ENCODE peak calls at places on chromosomes 11 and 22, in nine cellular contexts. O is neural crest cell, K is WERI-Rb-1, D is ovary, X is right lobe of liver, W is upper lobe of right lung, F is cardiac fibroblast, Q is mesothelial cell of epicardium, P is GM23338. H is an unnamed sample.

GRCh38 chr22:35330258-35330861 is 30.7 kb downstream of the TOM1 start:
- DNase-seq in O (no peak), K (no peak), D (peak; percentile 84), X (peak; percentile 84), W (peak; percentile 86), F (peak; percentile 94), Q (no peak), P (no peak), H (no peak)

GRCh38 chr11:2317354-2318050 is 15.7 kb downstream of the TSPAN32 start:
- DNase-seq in O (no peak), K (no peak), D (no peak), X (no peak), W (peak; percentile 53), F (no peak), Q (no peak), P (no peak), H (no peak)

GRCh38 chr22:20645954-20646353 is 128.0 kb upstream of the SERPIND1 start:
- DNase-seq in O (no peak), K (no peak), D (no peak), X (no peak), W (no peak), F (no peak), Q (no peak), P (no peak), H (no peak)

GRCh38 chr11:30919389-30920172 is 333.4 kb upstream of the MPPED2 start:
- DNase-seq in O (no peak), K (no peak), D (no peak), X (no peak), W (no peak), F (no peak), Q (no peak), P (no peak), H (no peak)

GRCh38 chr22:20418211-20418788 is 19.3 kb downstream of the SCARF2 start:
- DNase-seq in O (peak; percentile 69), K (peak; percentile 80), D (peak; percentile 89), X (peak; percentile 81), W (peak; percentile 92), F (peak; percentile 92), Q (no peak), P (peak; percentile 90), H (peak; percentile 55)

GRCh38 chr11:24271798-24272197 is 225.1 kb upstream of the LUZP2 start:
- DNase-seq in O (no peak), K (no peak), D (no peak), X (no peak), W (no peak), F (no peak), Q (no peak), P (no peak), H (no peak)

GRCh38 chr22:49462795-49463194 is 364.9 kb downstream of the BRD1 start:
- DNase-seq in O (no peak), K (no peak), D (no peak), X (no peak), W (no peak), F (no peak), Q (no peak), P (no peak), H (no peak)

GRCh38 chr11:96126917-96127595 is 203.1 kb upstream of the MTMR2 start:
- DNase-seq in O (no peak), K (no peak), D (no peak), X (no peak), W (no peak), F (no peak), Q (no peak), P (no peak), H (no peak)

GRCh38 chr11:113240389-113240788 is 74.0 kb upstream of the TTC12 start:
- DNase-seq in O (no peak), K (no peak), D (no peak), X (no peak), W (no peak), F (no peak), Q (no peak), P (no peak), H (no peak)

GRCh38 chr11:63237413-63237812 is 6.0 kb downstream of the SLC22A25 start:
- DNase-seq in O (no peak), K (no peak), D (no peak), X (no peak), W (no peak), F (no peak), Q (no peak), P (no peak), H (no peak)

GRCh38 chr11:118927554-118928107 is 1.9 kb upstream of the BCL9L start:
- DNase-seq in O (no peak), K (no peak), D (no peak), X (no peak), W (no peak), F (no peak), Q (no peak), P (no peak), H (no peak)

GRCh38 chr11:92557848-92558247 is 333.2 kb downstream of the FAT3 start:
- DNase-seq in O (no peak), K (no peak), D (no peak), X (no peak), W (no peak), F (no peak), Q (no peak), P (no peak), H (no peak)

GRCh38 chr11:59841514-59841913 is 3.8 kb downstream of the CBLIF start:
- DNase-seq in O (no peak), K (no peak), D (no peak), X (no peak), W (no peak), F (no peak), Q (no peak), P (no peak), H (no peak)

DNA sequence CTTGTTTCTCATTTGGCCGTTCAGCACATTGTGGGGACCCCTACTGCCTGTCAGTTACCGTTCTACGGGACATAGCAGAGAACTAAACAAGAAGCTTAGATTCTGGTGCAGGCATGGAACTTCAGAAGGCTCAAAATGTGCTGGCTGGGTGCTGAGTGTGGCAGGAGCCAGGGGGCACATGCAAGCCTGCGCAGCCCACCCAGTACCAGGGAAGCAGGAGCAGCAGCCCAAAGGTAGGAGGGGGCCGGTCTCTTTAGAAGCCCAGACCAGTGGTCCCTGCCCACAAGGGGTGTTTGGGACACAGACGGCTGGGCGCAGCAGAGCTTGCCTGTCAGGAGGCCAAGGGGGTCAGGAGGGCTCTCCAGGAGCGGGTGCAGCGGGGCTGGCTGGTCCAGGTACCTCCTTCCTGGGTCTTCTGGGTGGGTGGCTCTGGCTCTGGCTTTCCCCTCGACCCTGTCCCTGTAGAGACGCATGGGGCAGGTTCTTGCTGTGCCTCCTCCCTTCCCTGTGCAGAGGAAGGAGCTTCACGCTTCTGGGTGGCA is 2.2 kb downstream of the PTDSS2 start:
- DNase-seq in O (no peak), K (no peak), D (no peak), X (no peak), W (no peak), F (no peak), Q (no peak), P (no peak), H (no peak)
- TF ChIP-seq CTCF in O (no peak), K (no peak), D (no peak), X (no peak), W (no peak), F (no peak), Q (no peak), P (no peak), H (no peak)

GRCh38 chr22:33013531-33014162 is 44.5 kb downstream of the SYN3 start:
- DNase-seq in O (no peak), K (no peak), D (no peak), X (no peak), W (no peak), F (no peak), Q (no peak), P (no peak), H (no peak)
- TF ChIP-seq CTCF in O (no peak), K (no peak), D (no peak), X (no peak), W (no peak), F (no peak), Q (no peak), P (no peak), H (no peak)

GRCh38 chr11:45178890-45179663 is 32.6 kb downstream of the PRDM11 start:
- DNase-seq in O (no peak), K (no peak), D (no peak), X (no peak), W (no peak), F (peak; percentile 42), Q (no peak), P (peak; percentile 11), H (no peak)

GRCh38 chr11:45180888-45181594 is 34.6 kb downstream of the PRDM11 start:
- DNase-seq in O (no peak), K (peak; percentile 74), D (peak; percentile 78), X (peak; percentile 63), W (peak; percentile 91), F (peak; percentile 67), Q (peak; percentile 62), P (peak; percentile 44), H (peak; percentile 48)

GRCh38 chr11:45179686-45180085 is 33.2 kb downstream of the PRDM11 start:
- DNase-seq in O (no peak), K (peak; percentile 25), D (no peak), X (no peak), W (no peak), F (no peak), Q (no peak), P (no peak), H (no peak)

GRCh38 chr11:45181595-45182550 is 35.4 kb downstream of the PRDM11 start:
- DNase-seq in O (no peak), K (no peak), D (no peak), X (no peak), W (no peak), F (no peak), Q (no peak), P (no peak), H (no peak)

GRCh38 chr11:45180158-45180887 is 33.9 kb downstream of the PRDM11 start:
- DNase-seq in O (peak; percentile 36), K (peak; percentile 70), D (peak; percentile 74), X (peak; percentile 65), W (peak; percentile 85), F (peak; percentile 49), Q (peak; percentile 46), P (peak; percentile 74), H (peak; percentile 56)
- TF ChIP-seq CTCF in O (peak; percentile 49), K (peak; percentile 62), D (peak; percentile 21), X (peak; percentile 47), W (peak; percentile 44), F (peak; percentile 16), Q (no peak), P (peak; percentile 24), H (peak; percentile 55)

GRCh38 chr22:37804502-37804885 is 3.2 kb upstream of the GCAT start:
- DNase-seq in O (no peak), K (no peak), D (no peak), X (no peak), W (no peak), F (no peak), Q (no peak), P (peak; percentile 27), H (no peak)

GRCh38 chr22:37802310-37803194 is 5.2 kb upstream of the GCAT start:
- DNase-seq in O (peak; percentile 66), K (peak; percentile 73), D (peak; percentile 73), X (peak; percentile 64), W (peak; percentile 86), F (peak; percentile 65), Q (no peak), P (peak; percentile 90), H (peak; percentile 51)

GRCh38 chr22:37803195-37803635 is 4.5 kb upstream of the GCAT start:
- DNase-seq in O (no peak), K (peak; percentile 60), D (peak; percentile 38), X (no peak), W (no peak), F (no peak), Q (no peak), P (peak; percentile 79), H (no peak)

GRCh38 chr22:37803636-37804371 is 3.9 kb upstream of the GCAT start:
- DNase-seq in O (no peak), K (no peak), D (no peak), X (no peak), W (no peak), F (no peak), Q (no peak), P (peak; percentile 59), H (no peak)

GRCh38 chr22:37801946-37802309 is 5.8 kb upstream of the GCAT start:
- DNase-seq in O (no peak), K (peak; percentile 69), D (no peak), X (no peak), W (no peak), F (no peak), Q (no peak), P (peak; percentile 45), H (no peak)
- TF ChIP-seq CTCF in O (peak; percentile 27), K (no peak), D (no peak), X (no peak), W (no peak), F (no peak), Q (no peak), P (peak; percentile 13), H (no peak)

H was measured in progenitor cell of endocrine pancreas.